ENCODE peak calls at places on chromosome 11, in six cellular contexts. M is NB4, J is endothelial cell of umbilical vein, Z is K562, D is GM12878, O is HepG2. A is an unnamed sample.

GRCh38 chr11:57432714-57433163 is 5.8 kb upstream of the SLC43A3 start:
- DNase-seq in O (no peak), D (no peak), J (no peak), M (peak; percentile 100), Z (peak; percentile 93), A (no peak)

GRCh38 chr11:69217276-69218105 is 61.8 kb downstream of the SMIM38 start:
- DNase-seq in D (no peak), Z (no peak), O (no peak), M (no peak), J (no peak), A (no peak)

GRCh38 chr11:13826505-13827278 is 135.8 kb upstream of the SPON1 start:
- DNase-seq in O (no peak), M (no peak), D (no peak), J (no peak), Z (peak; percentile 67), A (no peak)

GRCh38 chr11:18700375-18700774 is 1.8 kb downstream of the TMEM86A start:
- DNase-seq in D (no peak), Z (no peak), M (no peak), J (no peak), O (no peak), A (no peak)

GRCh38 chr11:61155312-61155711 is 5.9 kb downstream of the VPS37C start:
- DNase-seq in O (no peak), Z (no peak), D (no peak), J (no peak), M (no peak), A (no peak)

GRCh38 chr11:63680842-63681207 is 475 bp upstream of the RTN3 start:
- DNase-seq in Z (peak; percentile 41), J (no peak), D (no peak), M (peak; percentile 58), O (no peak), A (no peak)

GRCh38 chr11:12741671-12742216 is 67.5 kb downstream of the TEAD1 start:
- DNase-seq in O (no peak), M (no peak), J (no peak), D (no peak), Z (no peak), A (no peak)

GRCh38 chr11:46363455-46363920 is 16.2 kb downstream of the DGKZ start:
- DNase-seq in D (no peak), J (peak; percentile 55), Z (no peak), M (peak; percentile 32), O (no peak), A (no peak)

GRCh38 chr11:19868281-19868821 is 155.7 kb downstream of the NAV2 start:
- DNase-seq in Z (no peak), O (no peak), J (peak; percentile 38), M (peak; percentile 2), D (no peak), A (no peak)

GRCh38 chr11:122869622-122870021 is 12.9 kb upstream of the JHY start:
- DNase-seq in O (no peak), J (no peak), M (no peak), D (no peak), Z (no peak), A (no peak)

GRCh38 chr11:120229451-120230424 is 10.2 kb upstream of the POU2F3 start:
- DNase-seq in D (no peak), M (peak; percentile 65), Z (peak; percentile 47), O (peak; percentile 23), J (peak; percentile 48), A (peak; percentile 20)

GRCh38 chr11:108340958-108341357 is 118.1 kb downstream of the ATM start:
- DNase-seq in M (no peak), D (no peak), J (no peak), Z (peak; percentile 49), O (peak; percentile 62), A (peak; percentile 6)

GRCh38 chr11:6612816-6613136 is 760 bp upstream of the TAF10 start:
- DNase-seq in Z (peak; percentile 56), J (no peak), M (no peak), D (no peak), O (peak; percentile 50), A (no peak)

GRCh38 chr11:88421530-88421929 is 84.0 kb upstream of the CTSC start:
- DNase-seq in D (peak; percentile 31), J (no peak), O (no peak), M (peak; percentile 86), Z (peak; percentile 86), A (no peak)

GRCh38 chr11:26993965-26994446 is at the start of gene FIBIN:
- DNase-seq in Z (no peak), M (no peak), D (no peak), O (no peak), J (no peak), A (no peak)

GRCh38 chr11:10703544-10703943 is 10.0 kb upstream of the IRAG1 start:
- DNase-seq in O (no peak), D (no peak), Z (no peak), M (no peak), J (no peak), A (no peak)

GRCh38 chr11:121523581-121524232 is 70.9 kb upstream of the SORL1-AS1 start:
- DNase-seq in O (peak; percentile 21), M (no peak), Z (no peak), J (no peak), D (no peak), A (no peak)

GRCh38 chr11:110434952-110435779 is 5.4 kb downstream of the FDX1 start:
- DNase-seq in J (no peak), Z (peak; percentile 45), D (no peak), O (peak; percentile 15), M (no peak), A (no peak)

GRCh38 chr11:69430566-69430965 is 50.9 kb upstream of the LINC01488 start:
- DNase-seq in J (no peak), M (no peak), Z (no peak), O (peak; percentile 37), D (no peak), A (peak; percentile 21)

GRCh38 chr11:36015806-36016205 is 71.9 kb downstream of the LDLRAD3 start:
- DNase-seq in O (no peak), M (no peak), D (no peak), J (no peak), Z (no peak), A (no peak)

GRCh38 chr11:130163346-130164220 is 4.0 kb downstream of the ST14 start:
- DNase-seq in O (peak; percentile 55), D (no peak), Z (peak; percentile 61), M (peak; percentile 92), J (no peak), A (peak; percentile 19)

GRCh38 chr11:95016133-95016532 is 8.9 kb upstream of the KDM4E start:
- DNase-seq in J (no peak), M (no peak), D (no peak), Z (no peak), O (no peak), A (no peak)

DNA sequence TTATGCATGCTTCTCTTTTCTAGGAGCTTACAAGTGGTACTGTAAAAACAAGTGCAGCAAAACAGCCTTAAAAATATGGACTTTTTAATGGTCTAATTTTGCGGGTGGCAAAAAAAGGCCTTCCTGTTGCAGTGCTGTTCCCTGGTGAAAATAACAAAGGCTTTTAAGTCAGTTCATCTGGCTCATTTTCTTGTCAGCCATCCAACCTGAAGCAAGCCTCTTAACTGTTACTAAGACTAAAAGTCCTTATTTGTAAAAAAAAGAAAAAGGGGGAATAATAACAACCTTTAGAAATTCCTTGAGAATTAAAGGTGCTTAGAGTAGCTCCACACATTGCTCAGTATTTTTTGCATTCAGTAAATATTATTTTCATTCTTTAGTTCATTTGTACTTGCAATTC is 200.5 kb upstream of the CHORDC1 start:
- DNase-seq in Z (no peak), D (no peak), O (no peak), M (no peak), J (peak; percentile 10), A (no peak)
- H3K4me3 ChIP-seq in Z (no peak overlapping the region), D (no peak overlapping the region), O (no peak overlapping the region), M (no peak overlapping the region), J (no peak overlapping the region), A (no peak overlapping the region)

GRCh38 chr11:37704791-37705190 is 1106.8 kb upstream of the RAG2 start:
- DNase-seq in D (no peak), Z (no peak), O (no peak), J (no peak), M (no peak), A (no peak)

GRCh38 chr11:37712246-37712645 is 1114.2 kb upstream of the RAG2 start:
- DNase-seq in O (no peak), J (no peak), Z (no peak), M (peak; percentile 20), D (no peak), A (no peak)

GRCh38 chr11:37710031-37710430 is 1112.0 kb upstream of the RAG2 start:
- DNase-seq in D (no peak), Z (no peak), J (no peak), M (no peak), O (no peak), A (no peak)
- TF ChIP-seq MYC in D (no peak), Z (no peak), J (no peak), M (no peak), O (no peak), A (no peak)

DNA sequence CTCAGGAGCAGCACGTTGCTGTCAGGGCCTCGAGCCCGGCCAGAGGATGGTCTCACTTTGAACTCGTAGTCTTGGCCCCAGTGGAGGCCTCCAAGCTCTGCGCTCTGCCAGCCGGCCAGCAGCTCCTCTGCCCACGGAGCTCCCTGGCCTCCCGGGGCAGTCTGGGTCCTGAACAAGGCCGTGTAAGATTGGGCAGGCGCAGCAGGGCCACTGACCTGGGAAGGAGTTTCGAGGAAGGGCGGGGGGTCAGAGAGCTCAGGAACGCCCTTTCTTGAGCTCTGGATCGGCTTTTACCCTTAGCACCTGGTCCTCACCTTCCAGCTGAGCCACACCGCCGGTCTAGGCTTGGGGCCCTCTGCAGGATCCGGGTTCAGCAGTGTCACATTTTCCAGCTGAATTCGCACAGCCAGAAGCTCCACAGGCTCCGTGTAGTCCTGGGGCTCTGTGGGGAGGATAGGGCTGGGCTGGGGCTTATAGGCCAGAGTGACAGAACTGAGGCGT is 2.1 kb downstream of the ROBO4 start:
- DNase-seq in O (no peak), Z (no peak), M (no peak), J (no peak), D (no peak), A (no peak)
- H3K4me3 ChIP-seq in O (no peak overlapping the region), Z (no peak overlapping the region), M (no peak overlapping the region), J (peak overlapping the region; percentile 89), D (no peak overlapping the region), A (no peak overlapping the region)

GRCh38 chr11:79363861-79364378 is 76.9 kb downstream of the TENM4 start:
- DNase-seq in Z (no peak), J (no peak), M (no peak), D (no peak), O (no peak), A (no peak)

GRCh38 chr11:79362358-79362757 is 78.5 kb downstream of the TENM4 start:
- DNase-seq in D (no peak), O (no peak), M (no peak), J (no peak), Z (no peak), A (no peak)

GRCh38 chr11:79366218-79366617 is 74.6 kb downstream of the TENM4 start:
- DNase-seq in Z (no peak), D (no peak), M (no peak), J (no peak), O (no peak), A (no peak)

GRCh38 chr11:79363261-79363660 is 77.6 kb downstream of the TENM4 start:
- DNase-seq in M (no peak), D (no peak), Z (no peak), O (no peak), J (no peak), A (no peak)

DNA sequence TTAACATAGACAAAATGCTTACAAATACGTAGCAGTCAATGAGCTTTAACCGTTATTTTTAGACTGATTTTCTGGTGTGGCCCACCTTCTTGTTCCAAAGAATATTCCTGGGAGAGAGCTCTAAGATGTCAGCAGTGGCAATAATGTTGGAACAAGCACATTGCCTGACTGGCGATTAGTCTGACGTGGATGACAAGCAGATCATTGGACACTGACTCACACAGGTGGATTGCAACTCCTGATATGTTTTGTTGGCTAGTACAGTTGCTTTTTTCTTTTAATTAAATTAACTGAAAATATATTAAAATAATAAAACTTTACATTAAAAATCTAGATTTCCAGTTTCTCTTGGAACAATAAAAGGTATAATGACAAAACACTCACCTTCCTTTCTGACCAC is 78.0 kb downstream of the TENM4 start:
- DNase-seq in Z (no peak), J (no peak), M (no peak), D (no peak), O (no peak), A (no peak)
- TF ChIP-seq MYC in Z (no peak), J (no peak), M (no peak), D (no peak), O (no peak), A (no peak)